ENCODE peak calls at places on chromosomes 12 and 14, in five cellular contexts. O is lower lobe of right lung, C is GM13976, B is tibial nerve, P is AG09319. D is an unnamed sample.

GRCh38 chr12:6383572-6384498 is at the start of gene LTBR:
- DNase-seq in P (peak), C (peak), O (peak), B (peak), D (peak)

GRCh38 chr14:68951051-68951797 is 27.9 kb downstream of the ACTN1 start:
- DNase-seq in C (no peak), P (peak), O (peak), B (peak), D (no peak)

GRCh38 chr12:95949801-95950206 is 6.7 kb downstream of the AMDHD1 start:
- DNase-seq in B (no peak), P (no peak), C (no peak), O (no peak), D (no peak)

GRCh38 chr14:51859136-51859535 is 1.3 kb upstream of the GNG2 start:
- DNase-seq in P (no peak), O (no peak), C (no peak), B (no peak), D (no peak)

GRCh38 chr14:22780105-22780679 is 13.7 kb downstream of the OXA1L start:
- DNase-seq in B (no peak), C (no peak), O (no peak), P (no peak), D (no peak)

GRCh38 chr14:21703357-21704339 is 30.0 kb upstream of the OR4E1 start:
- DNase-seq in C (no peak), O (no peak), B (no peak), P (no peak), D (no peak)

GRCh38 chr14:51473808-51474207 is 177.9 kb upstream of the FRMD6 start:
- DNase-seq in O (no peak), P (no peak), B (no peak), C (no peak), D (no peak)

GRCh38 chr12:56914724-56915123 is 19.5 kb downstream of the SDR9C7 start:
- DNase-seq in P (no peak), O (no peak), B (no peak), C (no peak), D (no peak)

GRCh38 chr12:120584343-120585149 is 3.3 kb upstream of the POP5 start:
- DNase-seq in O (peak), C (peak), B (peak), P (no peak), D (peak)

GRCh38 chr12:2691001-2691339 is 103.8 kb upstream of the FKBP4 start:
- DNase-seq in O (peak), C (no peak), P (no peak), B (no peak), D (peak)

GRCh38 chr14:60695327-60695726 is 28.8 kb downstream of the SIX4 start:
- DNase-seq in P (no peak), B (no peak), O (no peak), C (no peak), D (no peak)

GRCh38 chr14:87049886-87050820 is 942.8 kb downstream of the GALC start:
- DNase-seq in P (no peak), C (no peak), B (no peak), O (no peak), D (peak)

GRCh38 chr12:75634244-75635222 is 123.1 kb upstream of the KRR1 start:
- DNase-seq in C (no peak), P (no peak), B (no peak), O (no peak), D (no peak)

GRCh38 chr12:6939187-6939540 is 4.5 kb upstream of the RNU7-1 start:
- DNase-seq in P (no peak), O (no peak), B (no peak), C (no peak), D (no peak)

GRCh38 chr12:93167841-93168492 is 209.8 kb upstream of the NUDT4 start:
- DNase-seq in O (no peak), B (no peak), P (no peak), C (peak), D (no peak)

GRCh38 chr12:65184176-65184857 is 14.9 kb downstream of the LEMD3 start:
- DNase-seq in O (no peak), B (no peak), C (no peak), P (no peak), D (no peak)

GRCh38 chr12:22802883-22803640 is 178.1 kb downstream of the ETNK1 start:
- DNase-seq in P (no peak), O (no peak), C (no peak), B (no peak), D (no peak)

GRCh38 chr12:115918763-115919162 is 358.7 kb downstream of the MED13L start:
- DNase-seq in B (no peak), O (no peak), C (no peak), P (no peak), D (no peak)

GRCh38 chr14:93137864-93138263 is 22.1 kb upstream of the ITPK1 start:
- DNase-seq in C (no peak), P (no peak), B (no peak), O (peak), D (no peak)

GRCh38 chr12:120944645-120945217 is 33.6 kb upstream of the HNF1A start:
- DNase-seq in C (peak), O (peak), B (peak), P (no peak), D (peak)

GRCh38 chr12:4271433-4272013 is 2.0 kb upstream of the CCND2 start:
- DNase-seq in P (no peak), C (peak), B (no peak), O (no peak), D (peak)

GRCh38 chr12:120015313-120015712 is 26.3 kb downstream of the BICDL1 start:
- DNase-seq in B (no peak), P (no peak), C (no peak), O (no peak), D (no peak)

GRCh38 chr14:95227279-95227860 is 70.0 kb upstream of the DICER1 start:
- DNase-seq in B (no peak), P (no peak), O (no peak), C (no peak), D (no peak)

GRCh38 chr12:106084048-106084671 is 54.6 kb downstream of the NUAK1 start:
- DNase-seq in C (no peak), B (no peak), P (no peak), O (no peak), D (no peak)

GRCh38 chr12:106269150-106269771 is 21.4 kb upstream of the CKAP4 start:
- DNase-seq in B (no peak), O (no peak), P (no peak), C (no peak), D (no peak)

GRCh38 chr12:29644536-29645162 is 139.1 kb downstream of the TMTC1 start:
- DNase-seq in P (no peak), C (no peak), B (no peak), O (no peak), D (no peak)

GRCh38 chr12:132216354-132216987 is 72.2 kb downstream of the NOC4L start:
- DNase-seq in B (no peak), P (no peak), O (no peak), C (no peak), D (no peak)

GRCh38 chr14:50875359-50876090 is 3.7 kb downstream of the ABHD12B start:
- DNase-seq in B (no peak), P (no peak), O (no peak), C (peak), D (no peak)

GRCh38 chr14:31207287-31207745 is 277 bp downstream of the HECTD1 start:
- DNase-seq in O (no peak), C (no peak), B (peak), P (no peak), D (no peak)

GRCh38 chr12:79420146-79420618 is 270.6 kb downstream of the PAWR start:
- DNase-seq in C (no peak), O (no peak), P (peak), B (no peak), D (no peak)

GRCh38 chr14:52266179-52266578 is 1.3 kb upstream of the PTGDR start:
- DNase-seq in C (no peak), B (peak), P (peak), O (no peak), D (no peak)

GRCh38 chr14:68627868-68628604 is 164.8 kb downstream of the ZFP36L1 start:
- DNase-seq in O (peak), B (no peak), P (no peak), C (peak), D (peak)

GRCh38 chr12:76313289-76313688 is 34.9 kb downstream of the BBS10 start:
- DNase-seq in P (no peak), O (no peak), B (no peak), C (no peak), D (no peak)

GRCh38 chr12:6998708-6999451 is 19.4 kb downstream of the LPCAT3 start:
- DNase-seq in O (no peak), B (no peak), P (no peak), C (no peak), D (no peak)

GRCh38 chr12:76113800-76114757 is 29.6 kb upstream of the NAP1L1 start:
- DNase-seq in O (no peak), C (no peak), P (no peak), B (no peak), D (no peak)

GRCh38 chr12:98893601-98894411 is 248.7 kb downstream of the APAF1 start:
- DNase-seq in B (no peak), C (no peak), P (no peak), O (no peak), D (peak)

GRCh38 chr12:68406134-68406576 is 74.0 kb upstream of the MDM1 start:
- DNase-seq in B (peak), O (peak), C (no peak), P (peak), D (peak)
- TF ChIP-seq CTCF in B (peak), O (peak), C (no peak), P (peak), D (peak)

DNA sequence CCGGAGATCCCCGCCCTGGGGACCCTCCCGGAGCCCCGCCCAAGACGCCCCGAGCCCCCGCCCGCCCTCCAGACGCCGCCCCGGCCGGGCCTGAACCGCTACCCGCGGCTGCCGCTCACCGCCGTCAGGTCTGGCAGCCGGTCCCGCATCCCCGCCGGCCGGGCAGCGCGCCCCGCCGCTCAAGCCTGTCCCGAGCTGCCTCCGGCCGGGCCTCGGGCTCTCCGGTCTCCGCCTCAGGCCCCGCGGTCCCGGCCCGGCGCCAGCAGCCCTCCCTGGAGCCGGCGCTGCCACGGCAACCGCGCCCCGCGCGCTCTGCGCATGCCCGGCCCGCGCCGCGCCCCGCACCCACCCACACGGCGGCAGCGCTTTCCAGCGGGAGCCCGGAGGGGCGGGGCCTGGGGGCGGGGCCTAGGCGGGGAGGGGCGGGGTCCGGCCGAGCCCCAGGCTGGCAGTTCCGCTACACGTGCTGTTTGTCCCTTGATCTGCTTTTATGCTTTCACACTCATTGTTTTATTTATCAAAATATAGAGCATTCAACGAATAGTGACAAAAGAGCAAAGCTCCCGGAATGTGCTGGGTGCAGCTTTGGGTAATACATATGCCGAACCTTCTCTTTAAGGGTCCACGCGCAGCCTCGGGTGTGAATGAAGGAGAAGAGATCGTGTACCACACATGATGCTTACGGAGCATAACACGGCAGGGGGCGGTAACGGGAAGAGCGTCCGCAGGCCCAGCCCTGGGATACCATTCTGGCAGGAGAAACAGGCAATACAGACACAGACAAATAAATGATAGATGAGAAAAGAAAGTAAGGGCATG is at the start of gene STX2:
- DNase-seq in B (peak), C (peak), P (peak), O (peak), D (peak)
- TF ChIP-seq CTCF in B (no peak), C (no peak), P (peak), O (peak), D (no peak)

GRCh38 chr12:70826156-70826555 is 94.4 kb downstream of the PTPRR start:
- DNase-seq in O (no peak), B (no peak), C (no peak), P (no peak), D (no peak)
- TF ChIP-seq CTCF in O (no peak), B (no peak), C (no peak), P (no peak), D (no peak)

GRCh38 chr14:45526715-45527549 is 273.9 kb upstream of the MIS18BP1 start:
- DNase-seq in C (peak), P (no peak), B (peak), O (no peak), D (peak)
- TF ChIP-seq CTCF in C (peak), P (no peak), B (peak), O (peak), D (peak)

GRCh38 chr12:128951448-128951847 is 98.2 kb downstream of the GLT1D1 start:
- DNase-seq in O (no peak), B (no peak), C (no peak), P (no peak), D (no peak)
- TF ChIP-seq CTCF in O (no peak), B (no peak), C (no peak), P (no peak), D (no peak)